ENCODE peak calls at places on chromosomes 2 and 18, in eight cellular contexts. E is memory B cell; L is HTR-8/SVneo; V is T-helper 17 cell; C is NCI-H510A treated with DMSO at 0.1 percent for 48 hours; Y is amniotic epithelial cell; P is activated naive CD4-positive, alpha-beta T cell treated with anti-CD3 and anti-CD28 coated beads for 36 hours; Z is stimulated activated CD4-positive, alpha-beta T cell treated with anti-CD3 and anti-CD28 coated beads, Interleukin-1b, Interleukin-23, amount 100 ng/mL, for 4 hours. M is an unnamed sample.

GRCh38 chr2:119015849-119016248 is 73.9 kb downstream of the MARCO start:
- DNase-seq in P (no peak), L (no peak), Z (no peak), C (peak; percentile 4), Y (no peak), V (no peak), E (no peak), M (no peak)

GRCh38 chr2:152611458-152612231 is 105.6 kb downstream of the PRPF40A start:
- DNase-seq in L (peak; percentile 47), Z (no peak), V (no peak), C (no peak), E (peak; percentile 27), Y (peak; percentile 89), P (no peak), M (peak; percentile 32)

GRCh38 chr2:242046184-242046826 is 176.8 kb downstream of the RTP5 start:
- DNase-seq in C (no peak), V (no peak), E (no peak), Z (no peak), P (no peak), Y (no peak), L (no peak), M (no peak)

GRCh38 chr2:62185828-62186483 is 10.0 kb upstream of the B3GNT2 start:
- DNase-seq in P (no peak), C (no peak), L (no peak), Y (no peak), E (no peak), Z (no peak), V (no peak), M (no peak)

GRCh38 chr2:235030936-235031335 is 79.1 kb downstream of the SH3BP4 start:
- DNase-seq in V (no peak), Y (no peak), P (no peak), Z (no peak), E (no peak), C (no peak), L (no peak), M (peak; percentile 20)

GRCh38 chr2:226701052-226701451 is 98.6 kb downstream of the IRS1 start:
- DNase-seq in L (no peak), V (no peak), Y (peak; percentile 98), Z (no peak), E (no peak), C (no peak), P (peak; percentile 15), M (no peak)

GRCh38 chr2:112799291-112799975 is 15.1 kb upstream of the IL1A start:
- DNase-seq in P (no peak), Y (peak; percentile 63), E (no peak), C (no peak), Z (no peak), V (no peak), L (no peak), M (no peak)

GRCh38 chr2:40395169-40396023 is 56.5 kb downstream of the SLC8A1 start:
- DNase-seq in Z (no peak), Y (no peak), P (no peak), E (no peak), C (no peak), L (no peak), V (no peak), M (no peak)

GRCh38 chr18:48548404-48548771 is 9.6 kb downstream of the CTIF start:
- DNase-seq in C (no peak), Z (no peak), Y (peak; percentile 73), P (no peak), L (no peak), E (no peak), V (no peak), M (no peak)